ENCODE peak calls at places on chromosomes 6 and 20, in seven cellular contexts. Z is heart left ventricle, W is H1, P is A549, H is uterus, J is transverse colon, Y is adrenal gland. S is an unnamed sample.
A peak's percentile ranks its signal among the peaks of the same experiment; 100 is the strongest.

GRCh38 chr6:17600527-17601388 is 656 bp downstream of the FAM8A1 start:
- DNase-seq in J (peak; percentile 47), P (no peak), Y (peak; percentile 40), Z (peak; percentile 55), H (peak; percentile 45), W (peak; percentile 81), S (peak; percentile 76)

GRCh38 chr6:138446821-138447220 is 42.8 kb downstream of the HEBP2 start:
- DNase-seq in Z (no peak), J (no peak), Y (no peak), P (no peak), H (no peak), W (no peak), S (no peak)

GRCh38 chr20:35768731-35769664 is 2.8 kb upstream of the PHF20 start:
- DNase-seq in J (peak; percentile 87), Z (peak; percentile 98), W (peak; percentile 76), P (peak; percentile 89), Y (peak; percentile 98), H (peak; percentile 99), S (peak; percentile 98)

GRCh38 chr20:19893356-19893755 is 123.8 kb upstream of the NAA20 start:
- DNase-seq in W (no peak), Z (no peak), J (no peak), P (no peak), H (no peak), Y (no peak), S (no peak)

GRCh38 chr20:25012616-25013189 is 20.2 kb upstream of the APMAP start:
- DNase-seq in Z (no peak), W (no peak), J (no peak), Y (no peak), H (no peak), P (no peak), S (no peak)

GRCh38 chr6:15429146-15430110 is 183.6 kb downstream of the JARID2 start:
- DNase-seq in Y (no peak), W (no peak), P (no peak), J (no peak), H (no peak), Z (no peak), S (no peak)

GRCh38 chr20:19289451-19289850 is 77.0 kb downstream of the SLC24A3 start:
- DNase-seq in W (no peak), H (no peak), Z (no peak), J (no peak), P (no peak), Y (no peak), S (no peak)

GRCh38 chr6:133240511-133241087 is 558 bp upstream of the EYA4 start:
- DNase-seq in H (no peak), W (peak; percentile 67), J (no peak), Y (no peak), Z (peak; percentile 54), P (peak; percentile 46), S (peak; percentile 15)

GRCh38 chr6:33894438-33894837 is 90.6 kb upstream of the MLN start:
- DNase-seq in J (no peak), P (no peak), Z (no peak), Y (no peak), W (no peak), H (peak; percentile 54), S (peak; percentile 52)

GRCh38 chr6:33895988-33896387 is 92.2 kb upstream of the MLN start:
- DNase-seq in Z (no peak), P (no peak), W (no peak), H (no peak), J (no peak), Y (no peak), S (no peak)

GRCh38 chr6:33896391-33897192 is 92.8 kb upstream of the MLN start:
- DNase-seq in W (no peak), J (no peak), Z (no peak), Y (no peak), H (peak; percentile 61), P (no peak), S (no peak)

GRCh38 chr6:33897193-33897479 is 93.3 kb upstream of the MLN start:
- DNase-seq in J (no peak), P (no peak), H (no peak), Z (no peak), Y (no peak), W (no peak), S (no peak)

GRCh38 chr6:33895296-33895695 is 91.5 kb upstream of the MLN start:
- DNase-seq in H (no peak), W (no peak), Z (no peak), Y (no peak), J (no peak), P (no peak), S (no peak)
- H3K4me1 ChIP-seq in H (peaks cover 5% of the 10 kb centered on the region), W (no peaks in the 10 kb centered on the region), Z (no peaks in the 10 kb centered on the region), Y (no peaks in the 10 kb centered on the region), J (peaks cover 4% of the 10 kb centered on the region), P (peaks cover 15% of the 10 kb centered on the region), S (peaks cover 15% of the 10 kb centered on the region)

DNA sequence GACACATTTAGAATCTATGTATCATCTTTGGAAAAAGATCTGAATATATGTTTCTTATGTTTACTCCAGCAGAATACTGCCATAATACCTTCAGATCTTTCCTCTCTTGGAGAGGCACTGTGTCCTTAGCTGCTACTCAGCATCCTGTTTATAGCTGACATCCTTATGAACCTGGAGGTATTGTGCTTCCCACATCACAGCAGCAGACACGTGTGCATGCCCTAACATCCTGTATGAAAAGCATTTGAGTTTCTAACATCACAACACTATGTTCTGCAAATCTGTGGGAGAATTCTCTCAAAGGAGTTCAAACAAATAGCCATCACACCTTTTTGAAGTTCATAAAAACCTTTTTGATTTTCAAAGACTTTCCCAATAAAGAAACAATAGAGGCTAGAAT is 216.0 kb downstream of the GJA1 start:
- DNase-seq in J (no peak), P (no peak), H (no peak), Y (no peak), W (no peak), Z (no peak), S (no peak)
- TF ChIP-seq POLR2A in J (no peak), P (no peak), H (no peak), Y (no peak), W (no peak), Z (no peak), S (no peak)

GRCh38 chr6:7060769-7061516 is 46.8 kb upstream of the RREB1 start:
- DNase-seq in Z (no peak), W (no peak), H (no peak), P (no peak), Y (no peak), J (no peak), S (peak; percentile 46)
- H3K27ac ChIP-seq in Z (no peak overlapping the region), W (no peak overlapping the region), H (no peak overlapping the region), P (no peak overlapping the region), Y (no peak overlapping the region), J (peak overlapping the region; percentile 55), S (peak overlapping the region; percentile 72)

GRCh38 chr6:34247481-34248197 is 1.2 kb downstream of the SMIM29 start:
- DNase-seq in H (peak; percentile 23), Y (no peak), Z (no peak), P (no peak), W (peak; percentile 68), J (no peak), S (no peak)

GRCh38 chr6:34248727-34249468 is at the start of gene SMIM29:
- DNase-seq in Y (peak; percentile 98), H (peak; percentile 96), J (peak; percentile 98), W (peak; percentile 100), Z (peak; percentile 97), P (peak; percentile 74), S (peak; percentile 96)

GRCh38 chr6:34246249-34246562 is 2.6 kb downstream of the SMIM29 start:
- DNase-seq in P (no peak), W (no peak), Z (no peak), H (no peak), J (no peak), Y (no peak), S (no peak)

GRCh38 chr6:34248198-34248726 is 544 bp downstream of the SMIM29 start:
- DNase-seq in Y (peak; percentile 74), P (no peak), J (peak; percentile 75), H (peak; percentile 75), W (peak; percentile 76), Z (peak; percentile 79), S (peak; percentile 78)

GRCh38 chr6:34246563-34247391 is 2.0 kb downstream of the SMIM29 start:
- DNase-seq in Y (no peak), W (peak; percentile 84), H (no peak), Z (no peak), J (no peak), P (no peak), S (no peak)
- H3K4me1 ChIP-seq in Y (peaks cover 24% of the 10 kb centered on the region), W (peaks cover 7% of the 10 kb centered on the region), H (peaks cover 8% of the 10 kb centered on the region), Z (no peaks in the 10 kb centered on the region), J (peaks cover 23% of the 10 kb centered on the region), P (peaks cover 62% of the 10 kb centered on the region), S (peaks cover 5% of the 10 kb centered on the region)

GRCh38 chr6:109440325-109441068 is at the start of the genes PPIL6 and SMPD2:
- DNase-seq in P (peak; percentile 57), J (peak; percentile 90), H (peak; percentile 87), W (peak; percentile 86), Z (peak; percentile 90), Y (peak; percentile 86), S (peak; percentile 91)
- TF ChIP-seq POLR2A in P (peak; percentile 57), J (peak; percentile 57), H (peak; percentile 72), W (peak; percentile 54), Z (peak; percentile 69), Y (peak; percentile 30), S (peak; percentile 85)

GRCh38 chr6:4125933-4126864 is 9.2 kb downstream of the ECI2 start:
- DNase-seq in J (no peak), Z (no peak), P (peak; percentile 61), W (no peak), H (peak; percentile 28), Y (peak; percentile 33), S (no peak)
- H3K27ac ChIP-seq in J (no peak overlapping the region), Z (no peak overlapping the region), P (peak overlapping the region; percentile 80), W (no peak overlapping the region), H (peak overlapping the region; percentile 56), Y (peak overlapping the region; percentile 63), S (no peak overlapping the region)

DNA sequence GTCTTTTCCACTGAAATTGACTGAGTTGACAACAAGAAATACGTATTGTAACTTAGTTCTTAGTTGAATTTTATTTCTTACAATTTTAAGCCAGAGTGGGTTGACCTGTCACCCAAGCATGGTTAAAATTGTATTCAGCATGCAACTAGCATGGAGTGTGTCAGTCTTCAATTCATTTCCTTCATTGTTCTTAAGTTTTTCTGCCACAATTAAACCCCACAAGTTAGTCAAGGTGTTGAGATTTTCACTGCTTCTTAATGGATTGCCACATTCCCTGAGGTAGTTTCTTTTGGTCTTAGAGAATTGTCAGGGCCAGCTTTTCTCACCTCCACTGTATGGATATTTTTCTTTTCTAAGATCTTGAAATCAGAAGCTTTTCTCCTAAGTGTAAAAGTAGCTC is 2.1 kb downstream of the PTPN1 start:
- DNase-seq in Z (no peak), Y (no peak), H (no peak), J (no peak), W (no peak), P (no peak), S (no peak)
- H3K4me1 ChIP-seq in Z (no peaks in the 10 kb centered on the region), Y (peaks cover 69% of the 10 kb centered on the region), H (peaks cover 15% of the 10 kb centered on the region), J (peaks cover 60% of the 10 kb centered on the region), W (peaks cover 5% of the 10 kb centered on the region), P (peaks cover 36% of the 10 kb centered on the region), S (peaks cover 41% of the 10 kb centered on the region)